ENCODE peak calls at places on chromosomes 13 and 19, in nine cellular contexts. L, V, E, T, U, A, P, Q and Y are unnamed samples. For H3K4me1, the result is how much of the 10 kb centered on the place peaks cover.

GRCh38 chr19:18861917-18862316 is 30.2 kb downstream of the UPF1 start:
- DNase-seq in L (no peak), V (no peak), E (no peak), T (no peak), U (no peak), A (no peak), P (no peak), Q (no peak), Y (no peak)

GRCh38 chr19:2952953-2953481 is 8.2 kb upstream of the ZNF77 start:
- DNase-seq in L (no peak), V (peak), E (peak), T (peak), U (peak), A (peak), P (no peak), Q (peak), Y (no peak)

GRCh38 chr19:14804755-14805154 is 26.4 kb upstream of the ADGRE2 start:
- DNase-seq in L (no peak), V (no peak), E (no peak), T (no peak), U (no peak), A (no peak), P (no peak), Q (no peak), Y (no peak)

GRCh38 chr19:18503971-18504885 is 17.6 kb downstream of the ELL start:
- DNase-seq in L (no peak), V (peak), E (peak), T (peak), U (no peak), A (no peak), P (no peak), Q (peak), Y (no peak)

GRCh38 chr19:35051796-35052195 is 10.3 kb downstream of the HPN start:
- DNase-seq in L (no peak), V (no peak), E (no peak), T (no peak), U (no peak), A (no peak), P (no peak), Q (no peak), Y (no peak)

GRCh38 chr13:32211788-32212187 is 103.4 kb downstream of the ZAR1L start:
- DNase-seq in L (no peak), V (no peak), E (no peak), T (no peak), U (no peak), A (no peak), P (no peak), Q (peak), Y (no peak)

GRCh38 chr19:3746371-3747056 is 15.0 kb downstream of the APBA3 start:
- DNase-seq in L (no peak), V (no peak), E (no peak), T (no peak), U (no peak), A (no peak), P (no peak), Q (no peak), Y (no peak)

GRCh38 chr19:41987141-41987860 is 6.7 kb downstream of the ATP1A3 start:
- DNase-seq in L (no peak), V (no peak), E (no peak), T (no peak), U (no peak), A (no peak), P (no peak), Q (no peak), Y (no peak)

GRCh38 chr19:9823816-9824215 is 3.9 kb upstream of the UBL5 start:
- DNase-seq in L (no peak), V (no peak), E (no peak), T (no peak), U (peak), A (no peak), P (no peak), Q (no peak), Y (no peak)

GRCh38 chr13:106661236-106661635 is 93.3 kb upstream of the ARGLU1 start:
- DNase-seq in L (no peak), V (no peak), E (no peak), T (no peak), U (no peak), A (no peak), P (no peak), Q (no peak), Y (peak)

GRCh38 chr13:84658881-84659661 is 776.8 kb upstream of the SLITRK1 start:
- DNase-seq in L (no peak), V (no peak), E (no peak), T (no peak), U (peak), A (no peak), P (no peak), Q (no peak), Y (no peak)

GRCh38 chr13:112392719-112393118 is 16.6 kb downstream of the SPACA7 start:
- DNase-seq in L (no peak), V (no peak), E (no peak), T (no peak), U (no peak), A (no peak), P (no peak), Q (no peak), Y (no peak)

GRCh38 chr13:100361504-100361903 is 227.1 kb downstream of the GGACT start:
- DNase-seq in L (no peak), V (no peak), E (peak), T (no peak), U (no peak), A (no peak), P (no peak), Q (no peak), Y (no peak)

GRCh38 chr13:24341439-24341838 is 32.1 kb downstream of the C1QTNF9 start:
- DNase-seq in L (no peak), V (no peak), E (peak), T (no peak), U (no peak), A (no peak), P (no peak), Q (no peak), Y (no peak)

GRCh38 chr13:30442854-30443379 is 20.6 kb downstream of the UBE2L5 start:
- DNase-seq in L (no peak), V (no peak), E (no peak), T (no peak), U (no peak), A (no peak), P (no peak), Q (no peak), Y (no peak)

GRCh38 chr13:96460571-96460970 is 370.7 kb downstream of the HS6ST3 start:
- DNase-seq in L (no peak), V (peak), E (peak), T (no peak), U (peak), A (no peak), P (no peak), Q (peak), Y (no peak)

GRCh38 chr19:1245468-1245867 is 2.9 kb upstream of the MIDN start:
- DNase-seq in L (no peak), V (no peak), E (no peak), T (peak), U (no peak), A (no peak), P (no peak), Q (no peak), Y (no peak)
- H3K4me1 ChIP-seq in L (under half), V (half or more), E (under half), T (half or more), U (under half), A (under half), P (half or more), Q (under half), Y (under half)

GRCh38 chr13:41061075-41061913 is at the start of gene WBP4:
- DNase-seq in L (peak), V (peak), E (peak), T (peak), U (peak), A (peak), P (peak), Q (peak), Y (peak)
- TF ChIP-seq CTCF in L (no peak), V (no peak), E (no peak), T (no peak), U (no peak), A (no peak), P (no peak), Q (peak), Y (no peak)

GRCh38 chr13:95235944-95236343 is 65.3 kb downstream of the ABCC4 start:
- DNase-seq in L (no peak), V (no peak), E (no peak), T (no peak), U (no peak), A (peak), P (no peak), Q (no peak), Y (no peak)
- H3K4me1 ChIP-seq in L (under half), V (under half), E (under half), T (under half), U (under half), A (under half), P (under half), Q (under half), Y (under half)

GRCh38 chr13:51803422-51804294 is at the start of gene DHRS12:
- DNase-seq in L (peak), V (peak), E (peak), T (peak), U (peak), A (peak), P (peak), Q (peak), Y (peak)
- TF ChIP-seq CTCF in L (no peak), V (no peak), E (no peak), T (no peak), U (no peak), A (no peak), P (no peak), Q (no peak), Y (no peak)